ENCODE peak calls at places on chromosomes 5 and 9, in seven cellular contexts. O is ovary, D is IMR-90, N is DMS153, V is T-helper 1 cell, J is GM12892, H is testis. K is an unnamed sample.

GRCh38 chr9:101706261-101706798 is 32.1 kb downstream of the GRIN3A start:
- DNase-seq in O (no peak), D (no peak), N (peak; percentile 75), V (no peak), J (no peak), H (no peak), K (no peak)

GRCh38 chr5:99317136-99317535 is 388.3 kb upstream of the CHD1 start:
- DNase-seq in O (no peak), D (no peak), N (peak; percentile 26), V (no peak), J (no peak), H (no peak), K (no peak)

GRCh38 chr5:96470825-96471224 is 37.8 kb upstream of the PCSK1 start:
- DNase-seq in O (no peak), D (no peak), N (no peak), V (no peak), J (no peak), H (no peak), K (no peak)

GRCh38 chr5:67639311-67639710 is 442.7 kb upstream of the CD180 start:
- DNase-seq in O (no peak), D (no peak), N (no peak), V (no peak), J (no peak), H (peak; percentile 46), K (no peak)

GRCh38 chr5:116453920-116454319 is 120.7 kb downstream of the SEMA6A start:
- DNase-seq in O (no peak), D (no peak), N (no peak), V (no peak), J (no peak), H (no peak), K (no peak)

GRCh38 chr9:1233568-1233967 is 183.4 kb downstream of the DMRT2 start:
- DNase-seq in O (no peak), D (no peak), N (no peak), V (no peak), J (no peak), H (no peak), K (peak; percentile 28)

GRCh38 chr5:57501414-57502321 is 19.1 kb upstream of the ACTBL2 start:
- DNase-seq in O (no peak), D (no peak), N (no peak), V (no peak), J (no peak), H (no peak), K (no peak)

GRCh38 chr9:5617749-5618148 is 11.2 kb upstream of the RIC1 start:
- DNase-seq in O (no peak), D (no peak), N (no peak), V (no peak), J (peak; percentile 25), H (no peak), K (no peak)

GRCh38 chr5:139659673-139660072 is 11.5 kb downstream of the CXXC5 start:
- DNase-seq in O (no peak), D (no peak), N (no peak), V (no peak), J (no peak), H (no peak), K (peak; percentile 58)

GRCh38 chr5:173012882-173013281 is 29.3 kb downstream of the ATP6V0E1 start:
- DNase-seq in O (no peak), D (no peak), N (no peak), V (no peak), J (no peak), H (no peak), K (no peak)

GRCh38 chr5:14777187-14777586 is 94.4 kb downstream of the ANKH start:
- DNase-seq in O (no peak), D (no peak), N (no peak), V (no peak), J (no peak), H (no peak), K (no peak)

GRCh38 chr5:58191451-58191850 is 268.4 kb downstream of the PLK2 start:
- DNase-seq in O (no peak), D (no peak), N (no peak), V (no peak), J (no peak), H (no peak), K (no peak)

GRCh38 chr5:600551-601541 is 11.3 kb upstream of the CEP72 start:
- DNase-seq in O (no peak), D (no peak), N (peak; percentile 93), V (no peak), J (no peak), H (no peak), K (no peak)

GRCh38 chr9:84366683-84367082 is 26.1 kb upstream of the SLC28A3 start:
- DNase-seq in O (no peak), D (no peak), N (no peak), V (no peak), J (no peak), H (no peak), K (no peak)

GRCh38 chr5:180216646-180217171 is 7.7 kb upstream of the RASGEF1C start:
- DNase-seq in O (no peak), D (no peak), N (no peak), V (no peak), J (no peak), H (no peak), K (no peak)